ENCODE peak calls at places on chromosomes 11 and 22, in four cellular contexts. C is SK-N-SH treated with all-trans-retinoic acid at 6 μM for 48 hours; H is activated CD8-positive, alpha-beta T cell treated with anti-CD3 and anti-CD28 coated beads, Interleukin-2, amount 10 ng/mL, durations not matched to agents 7 days and 5 days; U is T-helper 17 cell. P is an unnamed sample.

GRCh38 chr11:82756765-82757650 is 23.3 kb upstream of the FAM181B start:
- ATAC-seq in C (no peak), H (peak; percentile 11), U (peak; percentile 25), P (peak; percentile 31)

GRCh38 chr22:30250713-30251267 is 4.2 kb upstream of the LIF start:
- ATAC-seq in C (peak; percentile 64), H (no peak), U (no peak), P (peak; percentile 51)

GRCh38 chr11:130001491-130002351 is 914 bp downstream of the PRDM10 start:
- ATAC-seq in C (peak; percentile 29), H (peak; percentile 13), U (peak; percentile 29), P (peak; percentile 28)

GRCh38 chr22:35054064-35054463 is 11.9 kb upstream of the ISX start:
- ATAC-seq in C (no peak), H (no peak), U (no peak), P (no peak)

GRCh38 chr11:1412377-1413095 is 22.8 kb downstream of the BRSK2 start:
- ATAC-seq in C (no peak), H (no peak), U (no peak), P (peak; percentile 48)

GRCh38 chr11:82980292-82980691 is 78.8 kb downstream of the DDIAS start:
- ATAC-seq in C (peak; percentile 87), H (no peak), U (no peak), P (no peak)

GRCh38 chr11:114799524-114799923 is 121.2 kb downstream of the NXPE2 start:
- ATAC-seq in C (no peak), H (no peak), U (no peak), P (no peak)

GRCh38 chr22:26970809-26971394 is 313.5 kb downstream of the MIAT start:
- ATAC-seq in C (no peak), H (no peak), U (no peak), P (no peak)

GRCh38 chr11:75024068-75024449 is 35.3 kb downstream of the NEU3 start:
- ATAC-seq in C (no peak), H (no peak), U (no peak), P (no peak)

GRCh38 chr11:90344546-90344945 is 121.7 kb upstream of the CHORDC1 start:
- ATAC-seq in C (no peak), H (no peak), U (no peak), P (no peak)

GRCh38 chr22:39246217-39246616 is 1.4 kb upstream of the PDGFB start:
- ATAC-seq in C (no peak), H (no peak), U (no peak), P (no peak)

GRCh38 chr11:123193742-123194141 is 1.3 kb downstream of the CLMP start:
- ATAC-seq in C (peak; percentile 49), H (no peak), U (no peak), P (no peak)

GRCh38 chr11:130145975-130146776 is 13.4 kb upstream of the ST14 start:
- ATAC-seq in C (peak; percentile 62), H (peak; percentile 34), U (peak; percentile 51), P (peak; percentile 55)

GRCh38 chr11:47466701-47467250 is 17.8 kb upstream of the RAPSN start:
- ATAC-seq in C (peak; percentile 49), H (no peak), U (no peak), P (no peak)

GRCh38 chr11:14623036-14623435 is 20.6 kb upstream of the PDE3B start:
- ATAC-seq in C (no peak), H (no peak), U (no peak), P (no peak)

GRCh38 chr11:93560534-93560933 is 17.3 kb upstream of the SMCO4 start:
- ATAC-seq in C (no peak), H (no peak), U (no peak), P (no peak)

GRCh38 chr11:1131033-1131911 is 26.5 kb upstream of the MUC5AC start:
- ATAC-seq in C (no peak), H (no peak), U (no peak), P (peak; percentile 3)

GRCh38 chr11:45385423-45385822 is 99.3 kb upstream of the SYT13 start:
- ATAC-seq in C (no peak), H (no peak), U (no peak), P (no peak)

GRCh38 chr22:39244496-39245129 is at the start of gene PDGFB:
- ATAC-seq in C (no peak), H (no peak), U (no peak), P (no peak)

GRCh38 chr22:25167834-25168601 is 31.6 kb upstream of the CRYBB3 start:
- ATAC-seq in C (no peak), H (no peak), U (no peak), P (no peak)

GRCh38 chr11:2724653-2725366 is 25.0 kb upstream of the KCNQ1OT1 start:
- ATAC-seq in C (no peak), H (no peak), U (no peak), P (no peak)

GRCh38 chr11:7571640-7572000 is 57.8 kb downstream of the PPFIBP2 start:
- ATAC-seq in C (peak; percentile 92), H (no peak), U (no peak), P (no peak)

GRCh38 chr22:28714043-28714442 is 27.6 kb downstream of the CHEK2 start:
- ATAC-seq in C (no peak), H (peak; percentile 33), U (no peak), P (no peak)

GRCh38 chr22:11066458-11067285 is 4461.3 kb upstream of the OR11H1 start:
- ATAC-seq in C (no peak), H (no peak), U (peak; percentile 21), P (peak; percentile 78)

GRCh38 chr22:20117656-20118571 is 888 bp upstream of the TRMT2A start:
- ATAC-seq in C (peak; percentile 9), H (peak; percentile 22), U (peak; percentile 30), P (peak; percentile 55)

GRCh38 chr11:110565344-110565684 is 135.6 kb downstream of the FDX1 start:
- ATAC-seq in C (no peak), H (no peak), U (no peak), P (no peak)